ENCODE peak calls at places on chromosomes 1 and 21, in six cellular contexts. K is naive thymus-derived CD4-positive, alpha-beta T cell; B is right cardiac atrium; A is CD4-positive, alpha-beta memory T cell; X is substantia nigra; C is CD8-positive, alpha-beta memory T cell. L is an unnamed sample.

GRCh38 chr1:94974824-94975223 is 47.9 kb upstream of the CNN3 start:
- DNase-seq in K (no peak), B (no peak), A (no peak), X (no peak), C (no peak), L (no peak)

GRCh38 chr21:38472709-38473108 is 25.6 kb downstream of the ERG start:
- DNase-seq in K (no peak), B (no peak), A (no peak), X (no peak), C (no peak), L (no peak)

GRCh38 chr1:230964896-230965295 is 13.8 kb downstream of the TTC13 start:
- DNase-seq in K (no peak), B (no peak), A (no peak), X (no peak), C (no peak), L (no peak)

GRCh38 chr21:27171704-27172103 is 204.8 kb upstream of the ADAMTS5 start:
- DNase-seq in K (no peak), B (no peak), A (no peak), X (no peak), C (no peak), L (peak; percentile 30)

GRCh38 chr1:18805925-18806849 is 53.3 kb downstream of the TAS1R2 start:
- DNase-seq in K (no peak), B (no peak), A (no peak), X (no peak), C (no peak), L (no peak)

GRCh38 chr1:63746129-63746864 is 27.5 kb upstream of the ROR1 start:
- DNase-seq in K (peak; percentile 50), B (no peak), A (no peak), X (no peak), C (no peak), L (no peak)

GRCh38 chr1:39819091-39819812 is 30.6 kb upstream of the BMP8B start:
- DNase-seq in K (no peak), B (no peak), A (no peak), X (no peak), C (no peak), L (no peak)

GRCh38 chr1:1435911-1436633 is 582 bp downstream of the VWA1 start:
- DNase-seq in K (no peak), B (no peak), A (no peak), X (no peak), C (no peak), L (no peak)

GRCh38 chr1:209675567-209676154 is 449 bp downstream of the G0S2 start:
- DNase-seq in K (no peak), B (peak; percentile 45), A (no peak), X (peak; percentile 39), C (no peak), L (peak; percentile 21)

GRCh38 chr1:60615661-60616060 is 466.7 kb upstream of the NFIA start:
- DNase-seq in K (no peak), B (no peak), A (no peak), X (no peak), C (no peak), L (no peak)

GRCh38 chr1:225653463-225654276 is 747 bp upstream of the ENAH start:
- DNase-seq in K (peak; percentile 25), B (peak; percentile 79), A (peak; percentile 14), X (peak; percentile 60), C (no peak), L (peak; percentile 66)

GRCh38 chr1:16162163-16162822 is 6.4 kb upstream of the EPHA2 start:
- DNase-seq in K (peak; percentile 70), B (no peak), A (peak; percentile 75), X (no peak), C (peak; percentile 49), L (no peak)

GRCh38 chr1:100607628-100608240 is 69.8 kb downstream of the GPR88 start:
- DNase-seq in K (no peak), B (no peak), A (no peak), X (no peak), C (no peak), L (no peak)

GRCh38 chr21:42609806-42610205 is 43.6 kb upstream of the PDE9A start:
- DNase-seq in K (peak; percentile 49), B (no peak), A (peak; percentile 57), X (no peak), C (no peak), L (no peak)

GRCh38 chr1:40391688-40392145 is 18.2 kb downstream of the SMAP2 start:
- DNase-seq in K (no peak), B (no peak), A (no peak), X (no peak), C (no peak), L (no peak)

GRCh38 chr1:32703479-32704291 is 1.1 kb upstream of the SYNC start:
- DNase-seq in K (no peak), B (peak; percentile 68), A (no peak), X (no peak), C (no peak), L (peak; percentile 32)

GRCh38 chr1:23035823-23036452 is 16.7 kb downstream of the KDM1A start:
- DNase-seq in K (no peak), B (no peak), A (no peak), X (no peak), C (no peak), L (no peak)

GRCh38 chr1:110645962-110646735 is 28.6 kb downstream of the KCNA3 start:
- DNase-seq in K (no peak), B (no peak), A (no peak), X (no peak), C (no peak), L (no peak)

GRCh38 chr1:187413770-187414169 is 585.0 kb downstream of the PLA2G4A start:
- DNase-seq in K (no peak), B (no peak), A (no peak), X (no peak), C (no peak), L (no peak)

GRCh38 chr1:47755368-47755990 is 241.7 kb downstream of the TRABD2B start:
- DNase-seq in K (peak; percentile 59), B (no peak), A (peak; percentile 15), X (no peak), C (peak; percentile 21), L (no peak)

GRCh38 chr21:28431527-28432200 is 561.0 kb downstream of the LTN1 start:
- DNase-seq in K (no peak), B (no peak), A (no peak), X (no peak), C (no peak), L (no peak)

GRCh38 chr21:38433516-38433915 is 64.8 kb downstream of the ERG start:
- DNase-seq in K (no peak), B (no peak), A (no peak), X (no peak), C (no peak), L (no peak)

GRCh38 chr1:155944396-155944728 is 2.9 kb downstream of the RXFP4 start:
- DNase-seq in K (no peak), B (no peak), A (no peak), X (no peak), C (no peak), L (no peak)

GRCh38 chr1:21955474-21956281 is 18.6 kb upstream of the HSPG2 start:
- DNase-seq in K (no peak), B (peak; percentile 56), A (no peak), X (no peak), C (no peak), L (no peak)
- H3K27ac ChIP-seq in K (peak overlapping the region; percentile 62), B (peak overlapping the region; percentile 81), A (no peak overlapping the region), X (no peak overlapping the region), C (no peak overlapping the region), L (peak overlapping the region; percentile 73)

DNA sequence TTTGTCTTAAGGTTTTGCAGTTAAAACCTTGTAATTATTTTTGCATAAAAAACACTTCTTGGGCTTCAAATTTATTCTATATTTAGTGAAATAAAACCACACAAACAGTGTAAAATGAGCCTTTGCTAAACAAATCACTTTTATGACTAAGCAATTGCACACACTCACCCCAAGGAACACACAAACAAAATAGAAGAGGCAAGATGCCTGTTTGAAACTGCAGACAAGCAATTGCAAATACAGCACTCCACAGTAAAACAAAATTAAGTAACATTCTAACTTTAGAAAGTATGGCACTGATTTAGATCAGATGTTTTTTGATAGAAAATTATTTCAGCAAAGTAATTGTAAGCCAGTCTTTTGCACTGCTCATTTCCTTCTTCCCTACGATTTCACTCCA is 1036.5 kb downstream of the ADGRL2 start:
- DNase-seq in K (no peak), B (no peak), A (no peak), X (no peak), C (no peak), L (no peak)
- H3K27ac ChIP-seq in K (no peak overlapping the region), B (no peak overlapping the region), A (no peak overlapping the region), X (no peak overlapping the region), C (no peak overlapping the region), L (no peak overlapping the region)

GRCh38 chr21:44352253-44352860 is 1.1 kb upstream of the TRPM2 start:
- DNase-seq in K (no peak), B (no peak), A (no peak), X (no peak), C (no peak), L (no peak)
- H3K27ac ChIP-seq in K (no peak overlapping the region), B (no peak overlapping the region), A (no peak overlapping the region), X (peak overlapping the region; percentile 58), C (no peak overlapping the region), L (peak overlapping the region; percentile 40)

GRCh38 chr1:226699166-226699565 is 39.9 kb downstream of the ITPKB start:
- DNase-seq in K (no peak), B (no peak), A (no peak), X (no peak), C (no peak), L (no peak)

GRCh38 chr1:226702957-226703831 is 35.9 kb downstream of the ITPKB start:
- DNase-seq in K (peak; percentile 92), B (peak; percentile 80), A (peak; percentile 86), X (peak; percentile 68), C (peak; percentile 73), L (peak; percentile 65)

GRCh38 chr1:226698659-226699058 is 40.4 kb downstream of the ITPKB start:
- DNase-seq in K (no peak), B (no peak), A (no peak), X (no peak), C (no peak), L (no peak)

GRCh38 chr1:226702318-226702956 is 36.6 kb downstream of the ITPKB start:
- DNase-seq in K (no peak), B (peak; percentile 39), A (no peak), X (no peak), C (no peak), L (peak; percentile 85)

GRCh38 chr1:226700861-226701260 is 38.2 kb downstream of the ITPKB start:
- DNase-seq in K (no peak), B (no peak), A (no peak), X (no peak), C (no peak), L (no peak)
- H3K27ac ChIP-seq in K (peak overlapping the region; percentile 86), B (no peak overlapping the region), A (peak overlapping the region; percentile 34), X (peak overlapping the region; percentile 38), C (no peak overlapping the region), L (peak overlapping the region; percentile 49)

GRCh38 chr1:202365092-202365815 is 16.8 kb downstream of the PPP1R12B start:
- DNase-seq in K (no peak), B (no peak), A (no peak), X (no peak), C (no peak), L (no peak)

GRCh38 chr1:202362212-202362611 is 13.7 kb downstream of the PPP1R12B start:
- DNase-seq in K (no peak), B (no peak), A (no peak), X (no peak), C (no peak), L (no peak)

GRCh38 chr1:202361701-202362100 is 13.2 kb downstream of the PPP1R12B start:
- DNase-seq in K (no peak), B (no peak), A (no peak), X (no peak), C (no peak), L (no peak)

GRCh38 chr1:202367200-202367742 is 18.8 kb downstream of the PPP1R12B start:
- DNase-seq in K (no peak), B (no peak), A (no peak), X (no peak), C (no peak), L (no peak)
- H3K27ac ChIP-seq in K (no peak overlapping the region), B (no peak overlapping the region), A (no peak overlapping the region), X (no peak overlapping the region), C (no peak overlapping the region), L (no peak overlapping the region)